ENCODE peak calls at places on chromosome 17, in nine cellular contexts. H is PC-9, J is H54, C is SJSA1, T is suprapubic skin, K is HTR-8/SVneo, P is HFFc6, F is H7, M is choroid plexus epithelial cell. Y is an unnamed sample.

GRCh38 chr17:59160203-59161025 is 4.9 kb downstream of the PRR11 start:
- DNase-seq in H (no peak), J (no peak), C (no peak), T (no peak), K (no peak), P (no peak), F (no peak), M (peak; percentile 38), Y (no peak)

GRCh38 chr17:7024402-7024785 is 1.5 kb downstream of the BCL6B start:
- DNase-seq in H (no peak), J (no peak), C (no peak), T (no peak), K (no peak), P (no peak), F (no peak), M (no peak), Y (no peak)

GRCh38 chr17:81067331-81067730 is 32.4 kb downstream of the BAIAP2 start:
- DNase-seq in H (no peak), J (no peak), C (no peak), T (no peak), K (no peak), P (no peak), F (no peak), M (peak; percentile 47), Y (no peak)

GRCh38 chr17:2124391-2124790 is 69.5 kb downstream of the HIC1 start:
- DNase-seq in H (no peak), J (no peak), C (peak; percentile 72), T (no peak), K (no peak), P (no peak), F (peak; percentile 52), M (peak; percentile 50), Y (no peak)

GRCh38 chr17:15343749-15344148 is 2.4 kb upstream of the TEKT3 start:
- DNase-seq in H (no peak), J (peak; percentile 31), C (no peak), T (no peak), K (peak; percentile 66), P (peak; percentile 58), F (no peak), M (peak; percentile 53), Y (no peak)

GRCh38 chr17:50297407-50297865 is 23.2 kb downstream of the TMEM92 start:
- DNase-seq in H (peak; percentile 81), J (peak; percentile 86), C (peak; percentile 73), T (peak; percentile 86), K (peak; percentile 96), P (peak; percentile 48), F (peak; percentile 84), M (peak; percentile 79), Y (no peak)

GRCh38 chr17:44765965-44766364 is 7.2 kb downstream of the ADAM11 start:
- DNase-seq in H (no peak), J (no peak), C (no peak), T (no peak), K (no peak), P (no peak), F (peak; percentile 63), M (no peak), Y (no peak)

GRCh38 chr17:49390548-49391324 is 23.9 kb downstream of the PHB1 start:
- DNase-seq in H (peak; percentile 45), J (peak; percentile 48), C (no peak), T (no peak), K (no peak), P (no peak), F (no peak), M (peak; percentile 35), Y (no peak)

GRCh38 chr17:41781404-41782110 is 5.0 kb downstream of the JUP start:
- DNase-seq in H (no peak), J (no peak), C (no peak), T (no peak), K (no peak), P (no peak), F (no peak), M (peak; percentile 59), Y (no peak)

GRCh38 chr17:80430446-80431245 is 15.7 kb downstream of the ENDOV start:
- DNase-seq in H (no peak), J (no peak), C (no peak), T (no peak), K (no peak), P (no peak), F (no peak), M (no peak), Y (no peak)

GRCh38 chr17:10205549-10206185 is 7.3 kb upstream of the GAS7 start:
- DNase-seq in H (no peak), J (no peak), C (no peak), T (no peak), K (no peak), P (no peak), F (no peak), M (no peak), Y (no peak)

GRCh38 chr17:67474081-67474661 is 97.1 kb downstream of the PITPNC1 start:
- DNase-seq in H (no peak), J (no peak), C (peak; percentile 28), T (peak; percentile 63), K (no peak), P (peak; percentile 45), F (no peak), M (peak; percentile 20), Y (no peak)

GRCh38 chr17:55410722-55411462 is 10.7 kb downstream of the MMD start:
- DNase-seq in H (no peak), J (no peak), C (no peak), T (no peak), K (no peak), P (no peak), F (no peak), M (no peak), Y (no peak)

GRCh38 chr17:39487946-39488345 is 26.7 kb downstream of the CDK12 start:
- DNase-seq in H (no peak), J (no peak), C (no peak), T (no peak), K (no peak), P (no peak), F (no peak), M (no peak), Y (no peak)

GRCh38 chr17:38702166-38702899 is 2.7 kb upstream of the MLLT6 start:
- DNase-seq in H (peak; percentile 82), J (peak; percentile 91), C (peak; percentile 83), T (peak; percentile 93), K (peak; percentile 93), P (peak; percentile 83), F (peak; percentile 94), M (peak; percentile 78), Y (peak; percentile 86)

GRCh38 chr17:39915559-39915958 is 2.9 kb downstream of the GSDMB start:
- DNase-seq in H (no peak), J (no peak), C (no peak), T (no peak), K (no peak), P (no peak), F (no peak), M (no peak), Y (no peak)

GRCh38 chr17:71987634-71988033 is 133.2 kb upstream of the SOX9 start:
- DNase-seq in H (no peak), J (no peak), C (no peak), T (no peak), K (peak; percentile 53), P (no peak), F (no peak), M (no peak), Y (no peak)